ENCODE peak calls at places on chromosomes 7 and 10, in seven cellular contexts. P is T-helper 1 cell; O is CD8-positive, alpha-beta memory T cell; A is SW480; H is heart left ventricle; R is H7; N is Peyer's patch. G is an unnamed sample.

GRCh38 chr10:11823989-11824346 is 812 bp downstream of the PROSER2 start:
- DNase-seq in P (no peak), O (no peak), A (no peak), H (no peak), R (no peak), N (no peak), G (no peak)

GRCh38 chr7:3246133-3246532 is 54.9 kb upstream of the SDK1 start:
- DNase-seq in P (no peak), O (no peak), A (no peak), H (no peak), R (no peak), N (no peak), G (no peak)

GRCh38 chr10:43090188-43090587 is 13.3 kb downstream of the RET start:
- DNase-seq in P (no peak), O (no peak), A (no peak), H (no peak), R (no peak), N (no peak), G (no peak)

GRCh38 chr7:118803-119376 is 73.5 kb upstream of the FAM20C start:
- DNase-seq in P (no peak), O (no peak), A (no peak), H (no peak), R (no peak), N (peak; percentile 11), G (no peak)

GRCh38 chr7:91892821-91893340 is 12.4 kb upstream of the MTERF1 start:
- DNase-seq in P (no peak), O (no peak), A (peak; percentile 75), H (no peak), R (peak; percentile 37), N (no peak), G (no peak)

GRCh38 chr10:75211007-75211735 is 575 bp downstream of the VDAC2 start:
- DNase-seq in P (peak; percentile 40), O (no peak), A (peak; percentile 43), H (no peak), R (no peak), N (no peak), G (no peak)

GRCh38 chr10:61136151-61136550 is 192.2 kb upstream of the RHOBTB1 start:
- DNase-seq in P (no peak), O (no peak), A (no peak), H (no peak), R (no peak), N (no peak), G (no peak)

GRCh38 chr10:451021-451471 is 238.4 kb downstream of the DIP2C start:
- DNase-seq in P (peak; percentile 70), O (peak; percentile 42), A (no peak), H (no peak), R (no peak), N (peak; percentile 85), G (peak; percentile 60)

GRCh38 chr7:11716185-11716584 is 115.8 kb downstream of the THSD7A start:
- DNase-seq in P (no peak), O (no peak), A (peak; percentile 74), H (peak; percentile 25), R (no peak), N (no peak), G (no peak)

GRCh38 chr10:73586583-73586984 is 4.6 kb downstream of the USP54 start:
- DNase-seq in P (no peak), O (no peak), A (no peak), H (no peak), R (no peak), N (no peak), G (no peak)

GRCh38 chr7:23544913-23545354 is 13.2 kb upstream of the TRA2A start:
- DNase-seq in P (peak; percentile 30), O (no peak), A (peak; percentile 86), H (no peak), R (no peak), N (no peak), G (no peak)

GRCh38 chr10:69316313-69317059 is 38.2 kb downstream of the HK1 start:
- DNase-seq in P (no peak), O (no peak), A (no peak), H (no peak), R (peak; percentile 16), N (no peak), G (no peak)

GRCh38 chr7:29490094-29490607 is 73.5 kb upstream of the PRR15 start:
- DNase-seq in P (no peak), O (no peak), A (no peak), H (no peak), R (no peak), N (no peak), G (no peak)

GRCh38 chr7:140571537-140572122 is 69.0 kb downstream of the DENND2A start:
- DNase-seq in P (no peak), O (no peak), A (no peak), H (no peak), R (peak; percentile 2), N (no peak), G (no peak)

GRCh38 chr7:54904986-54905385 is 113.8 kb upstream of the EGFR start:
- DNase-seq in P (no peak), O (no peak), A (no peak), H (no peak), R (no peak), N (no peak), G (no peak)

GRCh38 chr10:101867931-101868330 is 24.3 kb upstream of the KCNIP2 start:
- DNase-seq in P (no peak), O (no peak), A (no peak), H (no peak), R (no peak), N (no peak), G (no peak)

GRCh38 chr10:94439275-94439861 is 37.0 kb downstream of the TBC1D12 start:
- DNase-seq in P (no peak), O (no peak), A (no peak), H (peak; percentile 39), R (peak; percentile 14), N (no peak), G (no peak)

GRCh38 chr7:37683263-37684120 is at the start of gene GPR141:
- DNase-seq in P (no peak), O (no peak), A (no peak), H (no peak), R (no peak), N (no peak), G (no peak)

GRCh38 chr7:23298141-23298851 is 843 bp upstream of the MALSU1 start:
- DNase-seq in P (no peak), O (no peak), A (no peak), H (no peak), R (no peak), N (no peak), G (no peak)

GRCh38 chr7:99864041-99864440 is 12.8 kb downstream of the OR2AE1 start:
- DNase-seq in P (no peak), O (no peak), A (no peak), H (no peak), R (no peak), N (no peak), G (no peak)

GRCh38 chr10:122461367-122461728 is at the start of gene HTRA1:
- DNase-seq in P (no peak), O (no peak), A (peak; percentile 55), H (peak; percentile 90), R (peak; percentile 94), N (no peak), G (no peak)

GRCh38 chr10:104045151-104046089 is 40.3 kb downstream of the COL17A1 start:
- DNase-seq in P (no peak), O (no peak), A (peak; percentile 59), H (no peak), R (peak; percentile 91), N (no peak), G (no peak)

GRCh38 chr7:20681258-20681882 is 65.9 kb downstream of the ABCB5 start:
- DNase-seq in P (no peak), O (no peak), A (no peak), H (no peak), R (no peak), N (no peak), G (no peak)

GRCh38 chr7:146844405-146844804 is 727.8 kb downstream of the CNTNAP2 start:
- DNase-seq in P (no peak), O (no peak), A (no peak), H (no peak), R (no peak), N (no peak), G (no peak)

GRCh38 chr7:65907501-65908198 is 34.8 kb downstream of the VKORC1L1 start:
- DNase-seq in P (no peak), O (no peak), A (no peak), H (no peak), R (peak; percentile 26), N (no peak), G (no peak)

GRCh38 chr7:24978837-24979469 is 1.0 kb downstream of the OSBPL3 start:
- DNase-seq in P (no peak), O (no peak), A (peak; percentile 82), H (no peak), R (peak; percentile 25), N (no peak), G (no peak)

GRCh38 chr10:69220041-69220451 is at the start of gene HKDC1:
- DNase-seq in P (no peak), O (no peak), A (no peak), H (no peak), R (no peak), N (no peak), G (no peak)

GRCh38 chr7:142412551-142413193 is 154.8 kb upstream of the PRSS58 start:
- DNase-seq in P (peak; percentile 40), O (no peak), A (peak; percentile 61), H (no peak), R (peak; percentile 69), N (no peak), G (peak; percentile 26)

G was measured in CD4-positive, alpha-beta T cell.